ENCODE peak calls at places on chromosomes 16 and 17, in four cellular contexts. A, G, Q and C are unnamed samples.

GRCh38 chr16:106623-107324 is 28.7 kb downstream of the MPG start:
- DNase-seq in Q (peak), G (no peak), A (peak), C (peak)

GRCh38 chr16:26795184-26795583 is 271.5 kb upstream of the C16orf82 start:
- DNase-seq in Q (no peak), A (no peak), G (no peak), C (no peak)

GRCh38 chr16:74623214-74623842 is 16.4 kb upstream of the GLG1 start:
- DNase-seq in A (no peak), Q (peak), G (no peak), C (no peak)

GRCh38 chr17:30217746-30218245 is 17.7 kb downstream of the SLC6A4 start:
- DNase-seq in A (no peak), G (no peak), Q (no peak), C (no peak)

GRCh38 chr16:50309527-50310307 is 43.4 kb downstream of the ADCY7 start:
- DNase-seq in A (no peak), Q (no peak), G (peak), C (no peak)

GRCh38 chr17:40879026-40879425 is 6.0 kb downstream of the KRT20 start:
- DNase-seq in A (no peak), Q (no peak), G (no peak), C (no peak)

GRCh38 chr16:67528870-67529638 is 425 bp downstream of the RIPOR1 start:
- DNase-seq in G (no peak), Q (peak), A (no peak), C (no peak)

GRCh38 chr17:80125656-80126448 is 21.1 kb downstream of the EIF4A3 start:
- DNase-seq in Q (no peak), G (no peak), A (no peak), C (no peak)

GRCh38 chr17:39750131-39751015 is 12.6 kb downstream of the GRB7 start:
- DNase-seq in Q (no peak), A (no peak), G (no peak), C (no peak)

GRCh38 chr17:15744885-15745284 is 12.8 kb downstream of the TBC1D26 start:
- DNase-seq in Q (no peak), G (no peak), A (no peak), C (no peak)

GRCh38 chr16:57984443-57985203 is 13.7 kb upstream of the CNGB1 start:
- DNase-seq in G (peak), Q (peak), A (peak), C (no peak)

GRCh38 chr16:28925386-28926228 is 569 bp upstream of the RABEP2 start:
- DNase-seq in Q (peak), A (peak), G (peak), C (peak)

GRCh38 chr17:4998027-4998665 is 396 bp downstream of the KIF1C start:
- DNase-seq in A (no peak), Q (peak), G (no peak), C (no peak)

GRCh38 chr17:57892820-57893595 is 43.2 kb upstream of the MRPS23 start:
- DNase-seq in A (peak), Q (peak), G (peak), C (peak)

GRCh38 chr16:69567031-69567680 is 1.4 kb downstream of the NFAT5 start:
- DNase-seq in Q (peak), G (no peak), A (no peak), C (no peak)

GRCh38 chr16:82129881-82130280 is 40.1 kb downstream of the MPHOSPH6 start:
- DNase-seq in A (no peak), G (no peak), Q (no peak), C (no peak)